ENCODE peak calls at places on chromosomes 6 and 20, in seven cellular contexts. N is K562, S is HepG2, P is HCT116, Y is SK-N-SH, A is H1, U is GM12878. O is an unnamed sample.

GRCh38 chr6:138844203-138844602 is 48.3 kb downstream of the ECT2L start:
- DNase-seq in S (peak; percentile 24), P (no peak), U (no peak), Y (no peak), N (no peak), A (no peak), O (no peak)

GRCh38 chr6:150336299-150336698 is 32.5 kb upstream of the IYD start:
- DNase-seq in U (peak; percentile 53), S (no peak), A (no peak), P (peak; percentile 23), N (no peak), Y (no peak), O (no peak)

GRCh38 chr20:46631212-46631869 is 19.9 kb downstream of the SLC13A3 start:
- DNase-seq in N (no peak), P (no peak), Y (no peak), S (peak; percentile 98), U (no peak), A (no peak), O (no peak)

GRCh38 chr6:19691465-19692167 is 145.6 kb upstream of the ID4 start:
- DNase-seq in N (no peak), A (peak; percentile 72), P (no peak), S (no peak), U (no peak), Y (peak; percentile 15), O (peak; percentile 84)

GRCh38 chr6:25519856-25520255 is 132.2 kb upstream of the SCGN start:
- DNase-seq in P (no peak), U (no peak), A (no peak), Y (no peak), N (no peak), S (no peak), O (no peak)

GRCh38 chr6:42963855-42964605 is 3.5 kb downstream of the GNMT start:
- DNase-seq in Y (peak; percentile 75), N (peak; percentile 75), S (peak; percentile 76), U (no peak), A (peak; percentile 82), P (no peak), O (peak; percentile 35)

GRCh38 chr6:35360349-35361138 is 18.2 kb downstream of the PPARD start:
- DNase-seq in Y (peak; percentile 42), N (no peak), S (peak; percentile 97), P (no peak), A (peak; percentile 54), U (no peak), O (peak; percentile 27)

GRCh38 chr6:111624391-111625098 is 18.9 kb upstream of the TRAF3IP2 start:
- DNase-seq in N (no peak), Y (no peak), S (no peak), A (no peak), P (no peak), U (no peak), O (no peak)

GRCh38 chr6:15426395-15426794 is 180.5 kb downstream of the JARID2 start:
- DNase-seq in P (no peak), N (no peak), A (no peak), S (no peak), Y (no peak), U (no peak), O (no peak)

GRCh38 chr6:152268846-152269442 is 368.2 kb downstream of the SYNE1 start:
- DNase-seq in P (no peak), U (no peak), Y (no peak), A (no peak), N (no peak), S (no peak), O (no peak)

GRCh38 chr6:41200296-41200900 is 551 bp downstream of the TREML2 start:
- DNase-seq in A (peak; percentile 44), P (no peak), N (no peak), Y (no peak), U (peak; percentile 58), S (no peak), O (no peak)

GRCh38 chr20:6686171-6686570 is 81.3 kb upstream of the BMP2 start:
- DNase-seq in Y (no peak), U (no peak), A (no peak), P (no peak), S (no peak), N (no peak), O (no peak)

GRCh38 chr6:4853349-4853748 is 77.1 kb downstream of the CDYL start:
- DNase-seq in N (no peak), S (no peak), Y (no peak), A (no peak), P (no peak), U (no peak), O (no peak)

GRCh38 chr6:116500969-116501433 is 10.4 kb upstream of the CALHM5 start:
- DNase-seq in N (peak; percentile 14), S (no peak), A (no peak), Y (no peak), U (no peak), P (no peak), O (peak; percentile 36)

GRCh38 chr6:21220271-21220987 is 373.1 kb upstream of the SOX4 start:
- DNase-seq in Y (no peak), N (no peak), A (no peak), U (no peak), P (no peak), S (no peak), O (no peak)

GRCh38 chr20:23659989-23660837 is 22.5 kb upstream of the CST3 start:
- DNase-seq in S (peak; percentile 73), P (no peak), A (no peak), U (no peak), Y (no peak), N (no peak), O (no peak)

GRCh38 chr20:17674722-17675518 is 7.1 kb downstream of the RRBP1 start:
- DNase-seq in Y (no peak), P (no peak), N (no peak), U (no peak), S (no peak), A (no peak), O (no peak)

GRCh38 chr20:17678295-17678694 is 3.7 kb downstream of the RRBP1 start:
- DNase-seq in S (no peak), U (no peak), P (no peak), N (no peak), Y (no peak), A (no peak), O (no peak)

GRCh38 chr20:17676378-17676759 is 5.7 kb downstream of the RRBP1 start:
- DNase-seq in S (no peak), A (no peak), P (no peak), Y (no peak), U (no peak), N (no peak), O (no peak)

GRCh38 chr20:17676942-17677341 is 5.1 kb downstream of the RRBP1 start:
- DNase-seq in Y (no peak), S (peak; percentile 55), N (no peak), U (no peak), A (no peak), P (no peak), O (no peak)

GRCh38 chr20:17675519-17676377 is 6.3 kb downstream of the RRBP1 start:
- DNase-seq in P (no peak), Y (no peak), S (no peak), A (no peak), N (no peak), U (no peak), O (no peak)
- H3K4me1 ChIP-seq in P (peaks cover 25% of the 10 kb centered on the region), Y (peaks cover 13% of the 10 kb centered on the region), S (peaks cover 88% of the 10 kb centered on the region), A (peaks cover 6% of the 10 kb centered on the region), N (peaks cover 26% of the 10 kb centered on the region), U (peaks cover 8% of the 10 kb centered on the region), O (peaks cover 13% of the 10 kb centered on the region)

GRCh38 chr6:63452117-63452516 is 120.2 kb upstream of the LOC128125822 start:
- DNase-seq in S (peak; percentile 93), P (no peak), U (no peak), N (no peak), A (no peak), Y (no peak), O (no peak)
- TF ChIP-seq YY1 in S (no peak), P (no peak), U (no peak), N (no peak), A (no peak), Y (no peak), O (no peak)

GRCh38 chr6:71396410-71396801 is 107.8 kb downstream of the OGFRL1 start:
- DNase-seq in S (no peak), A (no peak), P (no peak), N (no peak), Y (no peak), U (peak; percentile 16), O (no peak)
- H3K4me1 ChIP-seq in S (no peaks in the 10 kb centered on the region), A (no peaks in the 10 kb centered on the region), P (no peaks in the 10 kb centered on the region), N (no peaks in the 10 kb centered on the region), Y (peaks cover 2% of the 10 kb centered on the region), U (no peaks in the 10 kb centered on the region), O (no peaks in the 10 kb centered on the region)

DNA sequence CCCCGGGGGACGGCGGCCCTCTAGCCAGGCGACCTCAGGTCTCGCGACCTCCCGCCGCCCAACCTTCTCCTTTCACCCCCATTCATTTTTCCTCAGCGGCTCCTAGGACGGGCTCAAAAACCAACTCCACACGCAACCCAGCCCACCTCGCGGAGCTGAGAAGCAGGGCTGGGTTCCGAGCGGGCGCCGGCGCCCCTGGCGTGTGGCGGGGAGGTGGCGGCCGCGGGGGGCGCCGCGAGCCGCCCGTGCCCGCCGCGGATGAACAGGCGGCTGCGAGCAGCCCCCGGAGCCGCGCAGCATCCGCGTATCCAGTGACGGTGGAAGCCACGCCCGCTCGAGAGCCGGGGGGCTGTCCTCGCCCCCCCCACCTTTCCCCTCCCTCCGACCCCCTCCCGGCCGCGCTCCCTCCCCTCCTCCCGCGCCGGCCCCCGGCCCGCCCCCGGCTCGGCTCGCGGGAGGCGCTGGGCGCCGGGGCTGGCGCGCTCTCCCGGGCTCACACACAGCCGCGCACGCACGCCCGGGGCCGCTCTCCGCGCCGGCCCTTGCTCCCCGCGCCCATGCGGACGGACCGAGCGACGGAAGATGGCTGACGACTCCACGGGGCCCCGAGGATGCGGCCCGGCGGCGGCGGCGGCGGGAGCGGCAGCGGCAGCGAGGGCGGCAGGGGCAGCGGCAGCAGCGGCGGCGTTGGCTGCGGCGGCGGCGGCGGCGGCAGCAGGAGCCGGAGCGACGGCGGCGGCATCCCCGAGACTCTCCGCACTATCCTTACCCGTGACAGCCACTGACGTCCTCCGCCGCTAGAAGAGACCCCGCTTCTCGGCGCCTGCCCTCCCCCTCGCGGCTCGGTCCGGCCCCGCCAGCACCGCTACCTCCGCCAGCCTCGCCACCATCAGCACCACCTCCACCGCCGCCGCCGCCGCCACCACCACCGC is at the start of gene SOBP:
- DNase-seq in U (no peak), Y (peak; percentile 96), P (no peak), A (peak; percentile 73), S (peak; percentile 44), N (peak; percentile 65), O (no peak)
- TF ChIP-seq YY1 in U (no peak), Y (no peak), P (no peak), A (no peak), S (no peak), N (no peak), O (no peak)

GRCh38 chr20:35734777-35735649 is 7.0 kb downstream of the RBM39 start:
- DNase-seq in P (no peak), A (no peak), S (no peak), N (no peak), U (no peak), Y (no peak), O (no peak)

GRCh38 chr20:35735828-35736470 is 6.1 kb downstream of the RBM39 start:
- DNase-seq in U (no peak), N (no peak), A (no peak), Y (no peak), S (no peak), P (no peak), O (no peak)

GRCh38 chr20:35731862-35732643 is 10.0 kb downstream of the RBM39 start:
- DNase-seq in Y (no peak), A (no peak), U (no peak), N (no peak), S (no peak), P (no peak), O (no peak)

GRCh38 chr20:35732644-35732982 is 9.4 kb downstream of the RBM39 start:
- DNase-seq in Y (no peak), P (no peak), S (no peak), A (no peak), U (no peak), N (no peak), O (no peak)

GRCh38 chr20:35734374-35734773 is 7.7 kb downstream of the RBM39 start:
- DNase-seq in P (no peak), U (no peak), N (no peak), A (no peak), S (no peak), Y (no peak), O (no peak)
- H3K4me1 ChIP-seq in P (peaks cover 2% of the 10 kb centered on the region), U (peaks cover 2% of the 10 kb centered on the region), N (peaks cover 9% of the 10 kb centered on the region), A (no peaks in the 10 kb centered on the region), S (peaks cover 88% of the 10 kb centered on the region), Y (peaks cover 7% of the 10 kb centered on the region), O (no peaks in the 10 kb centered on the region)